ENCODE peak calls at places on chromosomes 13 and 19, in six cellular contexts. N is heart left ventricle, B is HCT116, L is breast epithelium, A is Peyer's patch, P is endothelial cell of umbilical vein. S is an unnamed sample. For H3K27me3, the result is how much of the 10 kb centered on the place peaks cover.

GRCh38 chr19:1672038-1672768 is 19.8 kb upstream of the TCF3 start:
- DNase-seq in N (no peak), L (no peak), A (peak), P (no peak), B (no peak), S (no peak)

GRCh38 chr13:75879656-75880055 is 243.5 kb downstream of the LMO7 start:
- DNase-seq in B (no peak), A (no peak), L (no peak), N (no peak), P (peak), S (no peak)

GRCh38 chr13:58953638-58954037 is 1210.1 kb downstream of the DIAPH3 start:
- DNase-seq in N (no peak), A (no peak), B (no peak), P (no peak), L (no peak), S (no peak)

GRCh38 chr19:57978586-57979289 is 4.4 kb upstream of the C19orf18 start:
- DNase-seq in A (no peak), B (no peak), P (peak), N (no peak), L (no peak), S (no peak)

GRCh38 chr13:97359181-97360057 is 74.5 kb upstream of the RAP2A start:
- DNase-seq in L (peak), P (peak), B (peak), A (no peak), N (peak), S (no peak)

GRCh38 chr13:32320528-32320927 is 5.2 kb downstream of the BRCA2 start:
- DNase-seq in P (no peak), L (no peak), N (no peak), B (no peak), A (no peak), S (no peak)

GRCh38 chr13:113820813-113821651 is 42.8 kb downstream of the GAS6 start:
- DNase-seq in B (no peak), P (peak), N (peak), A (peak), L (peak), S (no peak)

GRCh38 chr13:111638233-111638632 is 317.8 kb downstream of the TEX29 start:
- DNase-seq in B (no peak), P (no peak), N (no peak), L (no peak), A (no peak), S (no peak)

GRCh38 chr19:44658069-44658727 is 13.1 kb upstream of the CEACAM19 start:
- DNase-seq in P (peak), B (no peak), N (no peak), L (no peak), A (no peak), S (no peak)

GRCh38 chr13:60112771-60113170 is 51.0 kb downstream of the DIAPH3 start:
- DNase-seq in A (no peak), B (no peak), P (no peak), N (no peak), L (no peak), S (no peak)

GRCh38 chr13:114102521-114103288 is 29.7 kb downstream of the RASA3 start:
- DNase-seq in A (no peak), P (no peak), N (no peak), L (no peak), B (no peak), S (no peak)

GRCh38 chr13:63542704-63543215 is 2127.1 kb upstream of the PCDH20 start:
- DNase-seq in A (no peak), B (no peak), L (no peak), P (no peak), N (no peak), S (no peak)

GRCh38 chr13:106418556-106418955 is 116.9 kb downstream of the EFNB2 start:
- DNase-seq in P (no peak), A (no peak), N (no peak), L (no peak), B (no peak), S (no peak)
- H3K4me3 ChIP-seq in P (no peak), A (no peak), N (no peak), L (no peak), B (no peak), S (no peak)

GRCh38 chr19:401836-402535 is 7.0 kb downstream of the C2CD4C start:
- DNase-seq in L (no peak), B (no peak), N (peak), P (no peak), A (no peak), S (no peak)
- TF ChIP-seq POLR2A in L (no peak), B (no peak), N (no peak), P (no peak), A (no peak), S (no peak)

GRCh38 chr19:21585491-21585890 is 80.1 kb downstream of the ZNF429 start:
- DNase-seq in B (no peak), L (no peak), N (no peak), P (no peak), A (no peak), S (no peak)

GRCh38 chr19:21584532-21584931 is 79.1 kb downstream of the ZNF429 start:
- DNase-seq in B (no peak), A (no peak), L (no peak), P (no peak), N (no peak), S (no peak)

GRCh38 chr19:21581646-21582045 is 76.2 kb downstream of the ZNF429 start:
- DNase-seq in A (no peak), P (no peak), L (no peak), B (no peak), N (no peak), S (no peak)

GRCh38 chr19:21580818-21581217 is 75.4 kb downstream of the ZNF429 start:
- DNase-seq in N (no peak), A (no peak), L (no peak), B (no peak), P (no peak), S (no peak)

DNA sequence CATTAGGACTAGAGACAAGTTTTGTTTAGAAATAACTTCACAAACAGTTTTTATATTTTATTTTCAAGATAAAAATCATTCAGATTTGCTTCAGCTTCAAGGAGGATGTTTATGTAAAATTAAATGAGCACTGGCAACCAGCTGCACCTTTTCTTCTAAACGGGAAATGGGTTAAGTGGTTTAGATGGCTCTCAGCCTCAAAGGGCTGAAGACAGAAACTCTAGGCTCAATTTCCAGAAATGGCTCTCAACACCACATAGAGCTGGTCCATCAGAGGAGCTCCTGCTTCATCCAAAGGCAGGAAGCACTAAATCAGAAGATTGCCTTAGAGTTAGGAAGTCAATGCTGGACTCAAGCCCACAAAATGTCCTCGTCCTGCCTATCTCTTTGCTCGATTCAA is 74.7 kb downstream of the ZNF429 start:
- DNase-seq in P (no peak), A (no peak), L (no peak), N (no peak), B (no peak), S (no peak)
- H3K27me3 ChIP-seq in P (under half), A (under half), L (under half), N (under half), B (under half), S (under half)

GRCh38 chr13:21031594-21031993 is 29.8 kb downstream of the LATS2 start:
- DNase-seq in P (no peak), L (no peak), A (no peak), B (no peak), N (no peak), S (no peak)

GRCh38 chr13:21032656-21033055 is 28.7 kb downstream of the LATS2 start:
- DNase-seq in L (no peak), A (no peak), B (no peak), P (no peak), N (no peak), S (no peak)

GRCh38 chr13:21033866-21034601 is 27.4 kb downstream of the LATS2 start:
- DNase-seq in B (no peak), P (no peak), N (no peak), A (no peak), L (peak), S (no peak)

GRCh38 chr13:21034602-21035190 is 26.7 kb downstream of the LATS2 start:
- DNase-seq in B (no peak), A (no peak), L (no peak), P (peak), N (peak), S (no peak)

DNA sequence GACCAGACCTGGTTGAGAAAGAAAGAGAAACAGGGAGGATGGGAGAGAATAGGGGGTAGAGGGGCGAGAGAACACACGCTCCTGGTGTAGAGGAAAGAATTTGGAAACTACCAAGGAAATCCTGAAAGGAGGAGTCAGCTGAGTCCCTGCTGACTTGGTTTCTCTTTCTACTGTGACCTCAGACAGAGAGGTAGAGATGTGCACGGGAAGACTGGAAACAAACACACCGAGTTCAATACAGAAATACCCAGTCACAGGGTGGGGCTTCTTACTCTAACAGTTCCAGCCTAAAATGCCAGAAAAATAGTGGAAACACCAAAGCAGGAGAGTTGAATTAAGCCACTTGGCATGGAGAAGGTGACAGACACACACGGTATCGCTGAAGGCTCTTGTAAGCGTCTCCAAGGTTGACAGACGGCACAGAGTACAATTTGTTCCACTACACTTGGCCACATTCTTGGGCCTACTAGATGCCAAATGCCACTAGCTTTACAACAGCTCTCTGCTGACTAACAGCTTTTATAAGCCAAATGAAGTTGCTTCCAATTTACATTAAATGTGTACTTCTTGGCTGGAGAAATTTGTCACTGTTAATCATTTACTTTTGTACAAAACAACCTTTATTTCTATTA is 28.0 kb downstream of the LATS2 start:
- DNase-seq in A (no peak), N (peak), B (no peak), P (no peak), L (peak), S (no peak)
- H3K4me3 ChIP-seq in A (no peak), N (no peak), B (no peak), P (no peak), L (peak), S (no peak)

GRCh38 chr19:616732-617526 is 16.4 kb downstream of the POLRMT start:
- DNase-seq in B (no peak), N (no peak), P (no peak), L (no peak), A (no peak), S (no peak)

GRCh38 chr19:618247-618619 is 15.1 kb downstream of the POLRMT start:
- DNase-seq in N (no peak), P (no peak), L (no peak), A (no peak), B (no peak), S (peak)

GRCh38 chr19:616276-616675 is 17.1 kb downstream of the POLRMT start:
- DNase-seq in B (no peak), P (no peak), N (no peak), A (no peak), L (no peak), S (no peak)

GRCh38 chr19:618674-619285 is 14.6 kb downstream of the POLRMT start:
- DNase-seq in B (no peak), N (no peak), L (no peak), A (no peak), P (no peak), S (peak)

DNA sequence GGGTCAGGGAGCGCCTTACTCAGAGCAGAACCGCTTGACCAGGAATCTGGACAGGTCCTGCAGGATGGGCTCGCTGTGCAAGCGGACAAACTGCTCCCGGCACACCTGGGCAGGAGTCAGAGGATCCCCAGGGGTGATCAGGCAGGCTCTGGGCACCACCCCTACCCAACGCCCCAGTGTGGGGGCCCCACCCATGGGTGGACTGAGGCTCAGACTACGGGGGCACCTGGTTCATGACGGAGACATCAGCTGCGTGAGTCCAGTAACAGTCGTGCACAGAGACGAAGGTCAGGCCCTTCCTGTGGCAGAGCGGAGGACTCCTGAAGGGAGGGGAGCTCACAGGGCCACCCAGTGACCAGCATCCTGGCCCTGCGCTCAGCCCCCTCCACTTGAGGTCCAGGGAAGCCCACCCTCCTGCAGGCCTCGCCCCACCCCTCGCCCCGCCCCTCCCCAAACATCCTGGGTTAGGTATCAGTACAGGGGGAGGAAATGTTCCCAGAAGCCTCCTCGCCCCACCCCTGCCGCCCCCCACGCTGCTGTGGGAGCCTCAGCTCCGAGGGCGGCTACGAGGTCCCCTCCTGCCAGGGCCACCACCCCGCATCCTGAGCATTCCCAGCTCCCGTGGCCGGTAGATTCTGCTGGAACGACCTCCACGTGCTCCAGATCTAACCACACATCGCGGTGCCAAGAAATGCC is 15.6 kb downstream of the POLRMT start:
- DNase-seq in B (no peak), L (no peak), A (no peak), P (no peak), N (no peak), S (no peak)
- TF ChIP-seq POLR2A in B (no peak), L (no peak), A (no peak), P (no peak), N (no peak), S (no peak)